ENCODE peak calls at places on chromosomes 6 and 20, in four cellular contexts. O is left ventricle myocardium inferior, H is breast epithelium, D is stomach. I is an unnamed sample. For H3K4me1, the result is how much of the 10 kb centered on the place peaks cover.

GRCh38 chr6:90905351-90905750 is 318.5 kb upstream of the MAP3K7 start:
- DNase-seq in O (no peak), H (no peak), D (no peak), I (no peak)

GRCh38 chr6:75493400-75494064 is at the start of gene FILIP1:
- DNase-seq in O (peak), H (no peak), D (no peak), I (no peak)

GRCh38 chr20:45780159-45780558 is 11.5 kb downstream of the WFDC3 start:
- DNase-seq in O (no peak), H (no peak), D (no peak), I (no peak)

GRCh38 chr6:85452441-85452881 is 2.6 kb downstream of the NT5E start:
- DNase-seq in O (no peak), H (no peak), D (no peak), I (no peak)

GRCh38 chr20:41249781-41250281 is 67.7 kb downstream of the ZHX3 start:
- DNase-seq in O (no peak), H (no peak), D (no peak), I (no peak)

GRCh38 chr6:75331134-75331533 is 46.5 kb upstream of the TMEM30A start:
- DNase-seq in O (no peak), H (no peak), D (no peak), I (no peak)

GRCh38 chr6:53115741-53116140 is 32.9 kb downstream of the GCM1 start:
- DNase-seq in O (no peak), H (no peak), D (no peak), I (no peak)

GRCh38 chr20:26135325-26136110 is 438.9 kb upstream of the ZNF337 start:
- DNase-seq in O (no peak), H (no peak), D (no peak), I (no peak)

GRCh38 chr6:169238766-169239165 is 14.9 kb downstream of the THBS2 start:
- DNase-seq in O (no peak), H (no peak), D (no peak), I (no peak)

GRCh38 chr6:69732045-69732444 is 64.8 kb downstream of the LMBRD1 start:
- DNase-seq in O (no peak), H (no peak), D (no peak), I (no peak)

GRCh38 chr20:61966492-61967244 is 99.0 kb downstream of the TAF4 start:
- DNase-seq in O (no peak), H (no peak), D (no peak), I (no peak)

GRCh38 chr6:157227202-157228166 is 95.8 kb downstream of the TMEM242 start:
- DNase-seq in O (no peak), H (peak), D (no peak), I (no peak)
- TF ChIP-seq CTCF in O (peak), H (no peak), D (no peak), I (no peak)

GRCh38 chr6:36592221-36592655 is 1.9 kb upstream of the SRSF3 start:
- DNase-seq in O (no peak), H (no peak), D (no peak), I (no peak)

GRCh38 chr6:36596359-36596758 is 2.2 kb downstream of the SRSF3 start:
- DNase-seq in O (no peak), H (no peak), D (no peak), I (no peak)

GRCh38 chr6:36594029-36594815 is at the start of gene SRSF3:
- DNase-seq in O (peak), H (peak), D (peak), I (peak)

GRCh38 chr6:36595168-36595818 is 1.1 kb downstream of the SRSF3 start:
- DNase-seq in O (no peak), H (no peak), D (no peak), I (no peak)

GRCh38 chr6:36594816-36595167 is 630 bp downstream of the SRSF3 start:
- DNase-seq in O (no peak), H (no peak), D (no peak), I (no peak)
- H3K4me1 ChIP-seq in O (half or more), H (under half), D (under half), I (under half)

GRCh38 chr6:150144294-150144868 is 1.5 kb downstream of the PPP1R14C start:
- DNase-seq in O (no peak), H (no peak), D (no peak), I (no peak)
- H3K4me3 ChIP-seq in O (peak), H (peak), D (no peak), I (peak)

DNA sequence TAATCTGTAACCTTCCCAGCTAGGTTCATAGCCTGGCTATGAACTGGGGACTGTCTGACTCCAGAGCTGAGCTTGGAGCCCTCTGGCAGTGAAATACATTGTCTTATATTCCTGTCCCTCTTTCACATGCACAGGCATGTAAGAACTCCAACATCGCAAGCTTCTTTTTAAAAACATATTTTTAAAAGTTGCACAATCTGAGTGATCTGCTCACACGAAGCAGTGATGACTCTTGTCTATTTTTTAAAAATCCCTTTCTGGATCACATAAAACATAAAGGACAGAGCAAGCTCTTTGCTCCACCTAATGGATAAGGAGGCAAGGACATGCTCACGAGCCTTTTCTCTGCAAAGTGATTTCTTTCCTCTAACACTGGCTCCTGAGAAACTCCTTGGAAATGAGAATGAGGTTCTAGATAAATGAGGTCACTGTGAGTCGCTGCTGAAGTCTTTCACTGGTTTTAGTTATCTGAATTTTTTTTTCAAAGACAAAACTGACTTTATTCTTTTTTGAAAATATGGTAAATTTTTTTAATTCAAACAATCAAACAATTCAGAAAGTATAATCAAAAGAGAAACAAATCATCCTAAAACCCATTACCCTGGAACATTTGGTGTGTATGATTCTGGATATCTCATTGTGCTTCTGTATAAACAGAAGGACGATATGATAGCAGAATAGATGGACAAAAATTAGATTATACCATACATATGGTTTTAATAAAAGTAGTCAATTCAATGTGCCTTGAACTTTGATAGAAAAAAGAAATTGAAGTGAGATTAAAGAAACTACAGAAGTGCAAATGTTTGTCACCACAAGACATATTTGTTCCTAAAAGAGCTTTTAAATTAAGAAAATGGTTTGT is 30.8 kb downstream of the IL20RA start:
- DNase-seq in O (no peak), H (no peak), D (no peak), I (no peak)
- TF ChIP-seq CTCF in O (peak), H (no peak), D (no peak), I (peak)

GRCh38 chr20:47250360-47250759 is 106.1 kb downstream of the ZMYND8 start:
- DNase-seq in O (no peak), H (no peak), D (no peak), I (no peak)
- H3K4me1 ChIP-seq in O (under half), H (under half), D (under half), I (under half)

DNA sequence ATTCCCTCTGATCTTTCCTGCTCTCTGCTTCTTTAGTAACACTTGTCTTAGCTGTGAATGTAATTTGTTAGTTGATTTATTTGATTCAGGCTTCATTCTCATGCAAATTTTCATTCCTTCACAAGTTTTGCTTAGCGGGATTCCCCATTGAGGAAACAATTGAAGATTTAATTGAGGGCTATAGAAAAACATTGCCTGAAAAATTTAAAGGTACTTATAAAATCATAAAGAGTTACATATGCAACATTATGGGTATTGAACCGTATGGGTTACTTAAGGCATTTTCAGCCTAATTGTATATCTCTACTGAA is 11.9 kb upstream of the ZSCAN9 start:
- DNase-seq in O (no peak), H (no peak), D (no peak), I (no peak)
- H3K4me3 ChIP-seq in O (no peak), H (peak), D (no peak), I (peak)

GRCh38 chr20:8808180-8808535 is 260.7 kb upstream of the PLCB4 start:
- DNase-seq in O (no peak), H (no peak), D (peak), I (no peak)

GRCh38 chr20:8807480-8808179 is 261.3 kb upstream of the PLCB4 start:
- DNase-seq in O (no peak), H (no peak), D (no peak), I (no peak)

GRCh38 chr20:8812818-8813217 is 256.1 kb upstream of the PLCB4 start:
- DNase-seq in O (peak), H (no peak), D (no peak), I (no peak)

GRCh38 chr20:8809107-8809953 is 259.6 kb upstream of the PLCB4 start:
- DNase-seq in O (no peak), H (no peak), D (no peak), I (no peak)

DNA sequence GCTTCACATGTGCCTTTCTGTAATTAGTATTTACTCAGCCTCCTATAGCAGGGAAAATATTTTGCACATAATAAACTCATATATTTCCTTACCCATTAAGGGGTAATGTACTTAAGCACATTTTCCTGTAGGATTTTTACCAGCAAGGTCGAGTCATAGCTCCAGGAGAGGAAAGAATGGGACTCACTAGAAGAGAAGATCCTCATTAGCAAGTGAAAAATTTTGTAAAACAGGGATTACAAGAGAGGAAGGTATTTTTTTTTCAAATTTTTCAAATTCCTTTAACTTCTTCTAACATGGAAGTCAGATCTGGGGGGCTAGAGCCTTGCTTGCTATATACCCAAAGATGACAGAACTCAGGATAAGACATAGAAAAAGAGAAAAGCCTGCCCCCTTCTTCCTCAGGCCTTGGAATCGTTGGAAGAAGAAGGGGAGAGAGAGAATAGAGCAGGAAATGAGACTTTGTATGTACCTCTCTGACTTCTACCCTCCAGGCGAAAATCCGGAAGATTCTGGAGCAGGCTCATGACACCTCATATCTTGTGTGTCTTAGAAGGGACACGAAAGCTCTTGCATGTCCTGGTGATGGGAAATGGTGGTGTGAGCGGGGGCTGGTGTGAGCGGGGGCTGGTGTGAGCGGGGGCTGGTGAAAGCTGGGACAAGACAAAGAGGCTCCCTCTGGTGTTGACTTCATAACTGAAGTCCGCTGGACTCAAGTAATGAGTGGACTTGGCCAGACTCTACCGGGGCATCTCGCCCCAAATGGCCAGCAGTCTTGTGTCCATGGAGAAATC is 256.9 kb upstream of the PLCB4 start:
- DNase-seq in O (no peak), H (no peak), D (no peak), I (no peak)
- TF ChIP-seq CTCF in O (no peak), H (no peak), D (no peak), I (no peak)

DNA sequence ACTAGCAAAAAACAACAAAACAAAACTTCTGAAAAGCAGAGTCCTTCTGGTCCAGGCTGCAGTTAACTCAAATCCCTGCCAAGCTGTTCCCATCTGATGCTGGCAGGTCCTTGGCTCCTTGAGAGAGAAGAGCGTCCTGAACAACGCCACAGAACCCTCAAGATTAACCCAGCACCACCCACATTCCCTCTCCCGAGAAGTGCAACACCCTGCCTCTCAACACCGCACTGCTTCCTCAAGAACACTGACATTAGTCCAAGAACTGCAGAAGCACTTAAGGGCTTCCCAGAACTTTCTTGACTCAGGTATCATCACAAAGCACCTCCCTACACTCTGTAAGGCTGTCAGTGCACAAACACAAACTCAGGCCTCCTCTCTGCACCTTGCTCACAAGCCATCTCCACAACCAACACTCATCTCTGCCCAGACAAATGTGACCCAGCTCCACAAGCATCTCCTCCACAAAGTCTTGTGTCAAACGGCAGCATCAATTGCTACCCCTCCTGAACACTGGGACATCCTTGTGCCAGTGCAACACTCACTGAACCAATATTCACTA is 7.5 kb downstream of the MRPL14 start:
- DNase-seq in O (no peak), H (no peak), D (no peak), I (no peak)
- H3K4me1 ChIP-seq in O (half or more), H (under half), D (half or more), I (under half)

GRCh38 chr6:111761783-111762312 is 111.4 kb downstream of the FYN start:
- DNase-seq in O (no peak), H (no peak), D (no peak), I (no peak)

GRCh38 chr6:111758608-111759293 is 114.5 kb downstream of the FYN start:
- DNase-seq in O (no peak), H (no peak), D (no peak), I (no peak)

GRCh38 chr6:111759836-111760785 is 113.1 kb downstream of the FYN start:
- DNase-seq in O (no peak), H (no peak), D (no peak), I (no peak)

GRCh38 chr6:111757342-111757741 is 115.9 kb downstream of the FYN start:
- DNase-seq in O (no peak), H (no peak), D (no peak), I (no peak)

GRCh38 chr6:111759413-111759835 is 113.8 kb downstream of the FYN start:
- DNase-seq in O (no peak), H (no peak), D (no peak), I (no peak)
- H3K4me3 ChIP-seq in O (no peak), H (peak), D (peak), I (peak)

DNA sequence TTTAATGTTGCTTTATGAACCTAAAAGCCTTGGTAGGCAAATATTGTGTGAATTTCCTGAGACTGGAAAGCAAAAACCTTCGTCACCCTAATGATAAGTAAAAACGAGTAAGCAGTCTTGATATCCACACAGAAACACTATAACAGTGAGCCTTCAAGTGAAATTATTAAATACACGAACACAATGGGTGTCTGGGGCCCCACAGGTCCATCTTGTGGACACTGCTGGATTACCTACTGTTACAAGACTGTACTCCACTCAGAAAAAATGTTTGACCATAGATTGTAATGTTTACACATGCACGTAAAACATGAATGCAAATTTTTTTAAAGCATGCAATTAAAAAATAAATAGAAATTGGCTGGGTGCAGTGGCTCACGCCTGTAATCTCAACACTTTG is 466.9 kb downstream of the CD83 start:
- DNase-seq in O (no peak), H (no peak), D (peak), I (no peak)
- TF ChIP-seq CTCF in O (peak), H (no peak), D (no peak), I (no peak)